ENCODE peak calls at places on chromosomes 2 and 18, in seven cellular contexts. I is GM06990; T is mesenteric fat pad; A is B cell; U is CD8-positive, alpha-beta memory T cell; K is activated CD4-positive, alpha-beta T cell treated with anti-CD3 and anti-CD28 coated beads for 24 hours; D is left lobe of liver. W is an unnamed sample.

GRCh38 chr18:31679806-31680793 is 4.3 kb downstream of the B4GALT6 start:
- DNase-seq in I (no peak), T (no peak), A (no peak), U (no peak), K (no peak), D (no peak), W (no peak)

GRCh38 chr18:36769611-36770314 is 59.0 kb downstream of the TPGS2 start:
- DNase-seq in I (no peak), T (no peak), A (no peak), U (no peak), K (no peak), D (no peak), W (peak; percentile 63)

GRCh38 chr18:55927831-55928230 is 339.8 kb upstream of the TCF4 start:
- DNase-seq in I (no peak), T (no peak), A (no peak), U (no peak), K (no peak), D (no peak), W (no peak)

GRCh38 chr18:61948196-61948800 is 55.5 kb upstream of the RNF152 start:
- DNase-seq in I (no peak), T (no peak), A (no peak), U (no peak), K (no peak), D (no peak), W (no peak)

GRCh38 chr2:10196275-10196892 is 73.8 kb downstream of the RRM2 start:
- DNase-seq in I (no peak), T (no peak), A (no peak), U (no peak), K (no peak), D (no peak), W (no peak)

GRCh38 chr2:235669983-235670962 is 176.4 kb downstream of the AGAP1 start:
- DNase-seq in I (no peak), T (peak; percentile 91), A (no peak), U (no peak), K (no peak), D (no peak), W (no peak)

GRCh38 chr18:50044402-50044801 is 150.5 kb downstream of the MYO5B start:
- DNase-seq in I (no peak), T (no peak), A (no peak), U (no peak), K (no peak), D (no peak), W (no peak)

GRCh38 chr2:126715111-126715510 is 59.2 kb downstream of the GYPC start:
- DNase-seq in I (no peak), T (no peak), A (no peak), U (no peak), K (no peak), D (no peak), W (no peak)